ENCODE peak calls at places on chromosome 1, in five cellular contexts. M is HCT116, Y is GM12878, K is H1, U is K562. I is an unnamed sample.

GRCh38 chr1:60692031-60692430 is 390.3 kb upstream of the NFIA start:
- DNase-seq in M (no peak), Y (no peak), K (no peak), U (no peak), I (no peak)

GRCh38 chr1:69992594-69992993 is 212.8 kb downstream of the LRRC40 start:
- DNase-seq in M (no peak), Y (no peak), K (no peak), U (no peak), I (no peak)

GRCh38 chr1:2003564-2004131 is at the start of gene CFAP74:
- DNase-seq in M (peak), Y (no peak), K (peak), U (peak), I (no peak)

GRCh38 chr1:49016030-49016991 is 239.6 kb upstream of the BEND5 start:
- DNase-seq in M (no peak), Y (no peak), K (no peak), U (no peak), I (peak)

GRCh38 chr1:10668241-10668761 is 128.1 kb downstream of the CASZ1 start:
- DNase-seq in M (no peak), Y (no peak), K (no peak), U (no peak), I (no peak)

GRCh38 chr1:118949317-118949716 is 38.8 kb downstream of the TBX15 start:
- DNase-seq in M (no peak), Y (no peak), K (no peak), U (no peak), I (no peak)

GRCh38 chr1:231544943-231545592 is 16.6 kb downstream of the TSNAX start:
- DNase-seq in M (no peak), Y (no peak), K (no peak), U (no peak), I (no peak)

GRCh38 chr1:196385109-196385508 is 223.1 kb downstream of the KCNT2 start:
- DNase-seq in M (no peak), Y (no peak), K (no peak), U (no peak), I (no peak)

GRCh38 chr1:165129568-165130164 is 226.8 kb downstream of the LMX1A start:
- DNase-seq in M (peak), Y (no peak), K (peak), U (peak), I (peak)

GRCh38 chr1:240414237-240414636 is 197.7 kb downstream of the GREM2 start:
- DNase-seq in M (no peak), Y (no peak), K (no peak), U (no peak), I (no peak)

GRCh38 chr1:213123532-213123931 is 72.5 kb downstream of the RPS6KC1 start:
- DNase-seq in M (peak), Y (no peak), K (no peak), U (no peak), I (no peak)

GRCh38 chr1:232146514-232146913 is 483.4 kb downstream of the SIPA1L2 start:
- DNase-seq in M (no peak), Y (no peak), K (no peak), U (no peak), I (no peak)

GRCh38 chr1:15523104-15523921 is 702 bp downstream of the CASP9 start:
- DNase-seq in M (no peak), Y (no peak), K (no peak), U (no peak), I (no peak)

GRCh38 chr1:215824245-215824644 is 257.1 kb downstream of the KCTD3 start:
- DNase-seq in M (no peak), Y (no peak), K (peak), U (no peak), I (peak)

GRCh38 chr1:235266325-235266724 is 61.7 kb downstream of the ARID4B start:
- DNase-seq in M (no peak), Y (no peak), K (no peak), U (no peak), I (no peak)

GRCh38 chr1:20255666-20256065 is 35.0 kb upstream of the VWA5B1 start:
- DNase-seq in M (no peak), Y (no peak), K (no peak), U (peak), I (peak)
- TF ChIP-seq SP1 in M (no peak), Y (no peak), K (no peak), U (no peak), I (no peak)

GRCh38 chr1:94654031-94654430 is 112.5 kb upstream of the F3 start:
- DNase-seq in M (peak), Y (no peak), K (no peak), U (no peak), I (no peak)
- TF ChIP-seq SP1 in M (peak), Y (no peak), K (no peak), U (no peak), I (no peak)

DNA sequence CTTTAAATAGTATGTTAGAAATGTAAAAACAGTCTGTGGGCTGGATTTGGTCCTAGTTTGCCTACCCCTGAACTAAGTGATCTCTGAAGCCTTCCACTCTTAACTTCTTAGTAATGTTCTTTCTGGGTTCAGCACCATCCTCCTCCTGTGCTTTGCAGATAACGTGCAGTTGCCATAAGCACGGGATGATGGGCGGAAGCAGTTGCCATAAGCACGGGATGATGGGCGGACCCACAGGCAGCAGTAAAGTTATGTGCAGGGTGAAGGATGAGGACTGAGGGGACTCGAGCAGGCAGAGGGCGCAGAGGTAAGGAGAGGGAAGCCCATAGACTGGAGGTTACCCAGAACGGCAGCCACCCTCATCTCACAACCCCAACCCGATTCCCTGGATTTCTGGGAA is 25.6 kb downstream of the GPA33 start:
- DNase-seq in M (no peak), Y (no peak), K (no peak), U (peak), I (no peak)
- TF ChIP-seq SP1 in M (no peak), Y (no peak), K (no peak), U (no peak), I (no peak)

GRCh38 chr1:23526329-23527041 is 4.5 kb downstream of the E2F2 start:
- DNase-seq in M (no peak), Y (no peak), K (no peak), U (no peak), I (no peak)

GRCh38 chr1:23527366-23527765 is 3.7 kb downstream of the E2F2 start:
- DNase-seq in M (no peak), Y (no peak), K (no peak), U (no peak), I (no peak)

GRCh38 chr1:23530089-23530749 is 814 bp downstream of the E2F2 start:
- DNase-seq in M (no peak), Y (no peak), K (no peak), U (peak), I (no peak)

GRCh38 chr1:23529146-23530088 is 1.6 kb downstream of the E2F2 start:
- DNase-seq in M (no peak), Y (no peak), K (no peak), U (peak), I (no peak)

GRCh38 chr1:23528245-23528978 is 2.6 kb downstream of the E2F2 start:
- DNase-seq in M (peak), Y (peak), K (no peak), U (peak), I (peak)
- TF ChIP-seq SP1 in M (peak), Y (no peak), K (no peak), U (peak), I (no peak)

DNA sequence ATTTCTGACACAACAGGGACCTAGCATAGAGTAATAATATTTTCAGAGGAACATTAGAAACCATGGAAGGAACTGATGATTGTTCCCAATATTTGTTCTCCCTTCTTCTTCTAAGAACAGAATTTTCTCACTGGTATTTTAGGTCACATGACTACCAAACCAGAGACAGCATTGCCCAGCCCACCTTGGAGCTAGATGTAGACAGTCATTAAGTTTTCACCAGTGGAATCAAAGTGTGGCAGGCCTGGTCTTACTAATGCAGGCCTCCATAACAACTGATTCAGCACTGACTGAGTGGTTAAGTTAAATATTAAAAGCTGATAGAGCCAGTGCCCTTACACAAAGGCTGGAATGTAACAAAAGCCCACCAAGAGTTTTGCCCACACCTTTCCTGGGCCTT is 244.4 kb downstream of the ZNF648 start:
- DNase-seq in M (no peak), Y (no peak), K (no peak), U (no peak), I (no peak)
- TF ChIP-seq SP1 in M (no peak), Y (no peak), K (no peak), U (no peak), I (no peak)

DNA sequence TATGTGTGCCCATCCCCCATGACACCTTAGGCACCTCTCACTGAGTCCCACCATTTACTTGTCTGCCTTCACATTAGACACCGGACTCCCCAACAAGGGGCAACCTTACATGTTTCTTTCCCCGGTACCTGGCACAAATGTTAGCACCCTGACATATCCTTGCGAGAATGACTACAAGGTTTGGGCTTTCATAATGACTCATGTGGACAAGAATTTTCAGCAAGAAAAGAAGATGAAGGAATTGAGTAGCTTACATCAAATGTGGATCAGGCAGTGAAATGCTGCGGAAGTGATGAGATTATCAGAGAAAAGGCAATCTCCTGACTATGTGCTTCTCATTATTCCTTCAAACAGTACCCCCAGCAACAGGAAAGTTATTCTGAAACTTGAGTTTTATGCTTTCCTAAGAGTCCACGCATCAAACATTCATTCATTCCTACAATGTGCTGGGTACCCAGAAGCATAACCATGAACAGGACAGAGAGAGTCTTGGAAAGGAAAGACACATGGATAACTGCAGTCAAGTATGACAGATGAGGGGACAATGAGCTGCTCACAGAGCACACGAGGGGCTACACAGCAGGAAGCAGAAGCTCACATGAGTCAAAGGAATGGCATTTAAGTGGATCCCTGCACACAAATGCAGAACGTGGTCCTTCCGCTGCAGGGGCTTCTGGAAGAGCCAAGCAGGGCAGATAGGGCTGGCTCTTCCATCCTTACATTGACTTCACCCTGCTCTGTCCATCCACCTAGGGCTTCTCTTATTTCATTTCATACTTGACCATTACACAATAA is 112.1 kb downstream of the PCNX2 start:
- DNase-seq in M (no peak), Y (no peak), K (no peak), U (no peak), I (no peak)
- TF ChIP-seq SP1 in M (no peak), Y (no peak), K (no peak), U (no peak), I (no peak)

DNA sequence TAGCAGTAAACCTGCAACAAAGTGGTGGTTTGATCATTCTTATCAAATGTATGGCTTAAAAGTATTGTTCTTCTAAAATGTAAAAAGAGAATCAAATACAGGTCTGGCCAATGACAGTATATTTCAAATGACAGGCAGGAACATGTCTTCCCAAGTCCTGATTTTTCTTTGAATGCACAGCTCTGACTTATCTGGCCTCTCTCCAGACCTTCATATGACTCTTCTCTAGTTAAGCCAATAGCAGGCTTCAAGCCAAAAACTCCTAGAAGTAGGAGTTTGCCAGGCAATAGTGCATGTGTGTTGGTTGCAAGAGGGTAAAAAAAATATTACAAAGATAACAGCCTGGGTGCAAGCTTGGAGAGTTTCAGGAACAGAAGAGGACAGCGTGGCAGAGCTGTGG is 345.5 kb downstream of the SMYD3 start:
- DNase-seq in M (no peak), Y (no peak), K (no peak), U (no peak), I (no peak)
- TF ChIP-seq SP1 in M (no peak), Y (no peak), K (no peak), U (no peak), I (no peak)

GRCh38 chr1:3530931-3531818 is 76.7 kb downstream of the ARHGEF16 start:
- DNase-seq in M (peak), Y (no peak), K (peak), U (peak), I (peak)
- TF ChIP-seq SP1 in M (no peak), Y (no peak), K (no peak), U (no peak), I (no peak)

DNA sequence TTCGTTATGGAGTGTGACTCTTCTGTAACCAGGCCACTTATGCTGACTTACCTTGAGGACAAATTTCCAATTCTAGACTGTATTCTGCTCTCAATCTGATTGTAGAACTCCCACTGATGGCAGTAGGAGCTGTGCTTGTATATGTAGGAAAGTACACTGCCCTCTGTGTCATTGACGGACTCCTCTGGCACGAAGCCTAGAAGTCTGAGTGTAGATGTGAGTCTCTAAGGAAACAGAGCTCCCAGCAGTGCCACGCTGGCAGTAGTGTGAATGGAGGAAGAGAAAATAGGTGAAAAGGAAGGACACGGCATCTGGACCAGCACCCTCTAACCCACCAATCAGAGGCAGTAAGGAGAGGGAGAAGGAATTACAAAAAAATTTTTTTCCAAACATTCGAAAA is 130.4 kb upstream of the ADGRL2 start:
- DNase-seq in M (no peak), Y (no peak), K (no peak), U (no peak), I (no peak)
- TF ChIP-seq SP1 in M (no peak), Y (no peak), K (no peak), U (no peak), I (no peak)